ENCODE peak calls at places on chromosomes 4 and X, in ten cellular contexts. One of them, this sample, is unnamed.

GRCh38 chr4:93152461-93152860 is 676.1 kb upstream of the ATOH1 start:
- DNase-seq in A549: no peak
- DNase-seq in activated CD8-positive, alpha-beta memory T cell treated with anti-CD3 and anti-CD28 coated beads, Interleukin-2, amount 10 ng/mL, durations not matched to agents 7 days and 5 days: no peak
- DNase-seq in islet precursor cell: no peak
- DNase-seq in Kasumi-1: no peak
- DNase-seq in PC-3: no peak
- DNase-seq in activated CD4-positive, CD25-positive, alpha-beta regulatory T cell treated with anti-CD3 and anti-CD28 coated beads, Interleukin-2, amount 50 U/mL, for 16 hours: no peak
- DNase-seq in AG09319: no peak
- DNase-seq in CD8-positive, alpha-beta T cell: no peak
- DNase-seq in ecto neural progenitor cell: no peak
- DNase-seq in this sample: no peak

GRCh38 chr4:7160951-7161440 is 31.3 kb upstream of the SORCS2 start:
- DNase-seq in ecto neural progenitor cell: peak; percentile 50
- DNase-seq in islet precursor cell: peak; percentile 30
- DNase-seq in Kasumi-1: no peak
- DNase-seq in CD8-positive, alpha-beta T cell: no peak
- DNase-seq in activated CD8-positive, alpha-beta memory T cell treated with anti-CD3 and anti-CD28 coated beads, Interleukin-2, amount 10 ng/mL, durations not matched to agents 7 days and 5 days: no peak
- DNase-seq in AG09319: no peak
- DNase-seq in PC-3: no peak
- DNase-seq in A549: no peak
- DNase-seq in activated CD4-positive, CD25-positive, alpha-beta regulatory T cell treated with anti-CD3 and anti-CD28 coated beads, Interleukin-2, amount 50 U/mL, for 16 hours: no peak
- DNase-seq in this sample: no peak

GRCh38 chr4:134470544-134470943 is 269.0 kb upstream of the PABPC4L start:
- DNase-seq in activated CD4-positive, CD25-positive, alpha-beta regulatory T cell treated with anti-CD3 and anti-CD28 coated beads, Interleukin-2, amount 50 U/mL, for 16 hours: no peak
- DNase-seq in A549: no peak
- DNase-seq in AG09319: no peak
- DNase-seq in activated CD8-positive, alpha-beta memory T cell treated with anti-CD3 and anti-CD28 coated beads, Interleukin-2, amount 10 ng/mL, durations not matched to agents 7 days and 5 days: no peak
- DNase-seq in islet precursor cell: no peak
- DNase-seq in Kasumi-1: no peak
- DNase-seq in PC-3: peak; percentile 34
- DNase-seq in ecto neural progenitor cell: no peak
- DNase-seq in CD8-positive, alpha-beta T cell: no peak
- DNase-seq in this sample: peak; percentile 55

GRCh38 chr4:77697860-77698599 is 92.4 kb downstream of the CXCL13 start:
- DNase-seq in islet precursor cell: peak; percentile 61
- DNase-seq in Kasumi-1: peak; percentile 59
- DNase-seq in ecto neural progenitor cell: no peak
- DNase-seq in CD8-positive, alpha-beta T cell: no peak
- DNase-seq in activated CD4-positive, CD25-positive, alpha-beta regulatory T cell treated with anti-CD3 and anti-CD28 coated beads, Interleukin-2, amount 50 U/mL, for 16 hours: no peak
- DNase-seq in PC-3: peak; percentile 72
- DNase-seq in A549: peak; percentile 65
- DNase-seq in AG09319: no peak
- DNase-seq in activated CD8-positive, alpha-beta memory T cell treated with anti-CD3 and anti-CD28 coated beads, Interleukin-2, amount 10 ng/mL, durations not matched to agents 7 days and 5 days: no peak
- DNase-seq in this sample: peak; percentile 87

GRCh38 chr4:105569014-105569850 is 16.8 kb downstream of the ARHGEF38 start:
- DNase-seq in ecto neural progenitor cell: no peak
- DNase-seq in islet precursor cell: no peak
- DNase-seq in A549: no peak
- DNase-seq in CD8-positive, alpha-beta T cell: no peak
- DNase-seq in activated CD8-positive, alpha-beta memory T cell treated with anti-CD3 and anti-CD28 coated beads, Interleukin-2, amount 10 ng/mL, durations not matched to agents 7 days and 5 days: no peak
- DNase-seq in PC-3: peak; percentile 77
- DNase-seq in activated CD4-positive, CD25-positive, alpha-beta regulatory T cell treated with anti-CD3 and anti-CD28 coated beads, Interleukin-2, amount 50 U/mL, for 16 hours: no peak
- DNase-seq in AG09319: no peak
- DNase-seq in Kasumi-1: no peak
- DNase-seq in this sample: peak; percentile 85

GRCh38 chrX:3712870-3713224 is 602 bp downstream of the PRKX start:
- DNase-seq in activated CD8-positive, alpha-beta memory T cell treated with anti-CD3 and anti-CD28 coated beads, Interleukin-2, amount 10 ng/mL, durations not matched to agents 7 days and 5 days: no peak
- DNase-seq in islet precursor cell: peak; percentile 59
- DNase-seq in A549: no peak
- DNase-seq in AG09319: no peak
- DNase-seq in Kasumi-1: no peak
- DNase-seq in PC-3: peak; percentile 1
- DNase-seq in ecto neural progenitor cell: no peak
- DNase-seq in activated CD4-positive, CD25-positive, alpha-beta regulatory T cell treated with anti-CD3 and anti-CD28 coated beads, Interleukin-2, amount 50 U/mL, for 16 hours: no peak
- DNase-seq in CD8-positive, alpha-beta T cell: no peak
- DNase-seq in this sample: no peak

GRCh38 chr4:185552254-185552653 is 16.9 kb upstream of the PDLIM3 start:
- DNase-seq in ecto neural progenitor cell: no peak
- DNase-seq in CD8-positive, alpha-beta T cell: no peak
- DNase-seq in AG09319: no peak
- DNase-seq in islet precursor cell: no peak
- DNase-seq in Kasumi-1: no peak
- DNase-seq in PC-3: no peak
- DNase-seq in activated CD4-positive, CD25-positive, alpha-beta regulatory T cell treated with anti-CD3 and anti-CD28 coated beads, Interleukin-2, amount 50 U/mL, for 16 hours: no peak
- DNase-seq in activated CD8-positive, alpha-beta memory T cell treated with anti-CD3 and anti-CD28 coated beads, Interleukin-2, amount 10 ng/mL, durations not matched to agents 7 days and 5 days: no peak
- DNase-seq in A549: no peak
- DNase-seq in this sample: no peak

GRCh38 chr4:77613267-77613666 is 7.6 kb downstream of the CXCL13 start:
- DNase-seq in activated CD8-positive, alpha-beta memory T cell treated with anti-CD3 and anti-CD28 coated beads, Interleukin-2, amount 10 ng/mL, durations not matched to agents 7 days and 5 days: no peak
- DNase-seq in PC-3: no peak
- DNase-seq in ecto neural progenitor cell: no peak
- DNase-seq in CD8-positive, alpha-beta T cell: no peak
- DNase-seq in islet precursor cell: no peak
- DNase-seq in A549: no peak
- DNase-seq in Kasumi-1: no peak
- DNase-seq in AG09319: no peak
- DNase-seq in activated CD4-positive, CD25-positive, alpha-beta regulatory T cell treated with anti-CD3 and anti-CD28 coated beads, Interleukin-2, amount 50 U/mL, for 16 hours: no peak
- DNase-seq in this sample: no peak

GRCh38 chrX:66163849-66164401 is at the start of gene HEPH:
- DNase-seq in islet precursor cell: peak; percentile 67
- DNase-seq in CD8-positive, alpha-beta T cell: no peak
- DNase-seq in Kasumi-1: no peak
- DNase-seq in PC-3: no peak
- DNase-seq in activated CD8-positive, alpha-beta memory T cell treated with anti-CD3 and anti-CD28 coated beads, Interleukin-2, amount 10 ng/mL, durations not matched to agents 7 days and 5 days: no peak
- DNase-seq in activated CD4-positive, CD25-positive, alpha-beta regulatory T cell treated with anti-CD3 and anti-CD28 coated beads, Interleukin-2, amount 50 U/mL, for 16 hours: no peak
- DNase-seq in AG09319: no peak
- DNase-seq in A549: no peak
- DNase-seq in ecto neural progenitor cell: peak; percentile 49
- DNase-seq in this sample: no peak

GRCh38 chr4:128249787-128250668 is 37.6 kb downstream of the PGRMC2 start:
- DNase-seq in CD8-positive, alpha-beta T cell: no peak
- DNase-seq in islet precursor cell: no peak
- DNase-seq in PC-3: peak; percentile 22
- DNase-seq in AG09319: no peak
- DNase-seq in A549: peak; percentile 20
- DNase-seq in ecto neural progenitor cell: no peak
- DNase-seq in Kasumi-1: no peak
- DNase-seq in activated CD4-positive, CD25-positive, alpha-beta regulatory T cell treated with anti-CD3 and anti-CD28 coated beads, Interleukin-2, amount 50 U/mL, for 16 hours: no peak
- DNase-seq in activated CD8-positive, alpha-beta memory T cell treated with anti-CD3 and anti-CD28 coated beads, Interleukin-2, amount 10 ng/mL, durations not matched to agents 7 days and 5 days: no peak
- DNase-seq in this sample: no peak

GRCh38 chr4:7124643-7125442 is 57.0 kb upstream of the GRPEL1 start:
- DNase-seq in islet precursor cell: no peak
- DNase-seq in CD8-positive, alpha-beta T cell: no peak
- DNase-seq in Kasumi-1: no peak
- DNase-seq in A549: peak; percentile 30
- DNase-seq in activated CD4-positive, CD25-positive, alpha-beta regulatory T cell treated with anti-CD3 and anti-CD28 coated beads, Interleukin-2, amount 50 U/mL, for 16 hours: no peak
- DNase-seq in ecto neural progenitor cell: no peak
- DNase-seq in AG09319: peak; percentile 80
- DNase-seq in PC-3: peak; percentile 84
- DNase-seq in activated CD8-positive, alpha-beta memory T cell treated with anti-CD3 and anti-CD28 coated beads, Interleukin-2, amount 10 ng/mL, durations not matched to agents 7 days and 5 days: no peak
- DNase-seq in this sample: peak; percentile 96

GRCh38 chr4:41880022-41880837 is 55.0 kb upstream of the TMEM33 start:
- DNase-seq in A549: no peak
- DNase-seq in Kasumi-1: no peak
- DNase-seq in activated CD8-positive, alpha-beta memory T cell treated with anti-CD3 and anti-CD28 coated beads, Interleukin-2, amount 10 ng/mL, durations not matched to agents 7 days and 5 days: no peak
- DNase-seq in activated CD4-positive, CD25-positive, alpha-beta regulatory T cell treated with anti-CD3 and anti-CD28 coated beads, Interleukin-2, amount 50 U/mL, for 16 hours: no peak
- DNase-seq in islet precursor cell: peak; percentile 59
- DNase-seq in ecto neural progenitor cell: peak; percentile 54
- DNase-seq in PC-3: no peak
- DNase-seq in CD8-positive, alpha-beta T cell: no peak
- DNase-seq in AG09319: no peak
- DNase-seq in this sample: no peak

GRCh38 chr4:33831667-33832066 is 2412.6 kb downstream of the ARAP2 start:
- DNase-seq in AG09319: no peak
- DNase-seq in PC-3: peak; percentile 6
- DNase-seq in CD8-positive, alpha-beta T cell: no peak
- DNase-seq in activated CD8-positive, alpha-beta memory T cell treated with anti-CD3 and anti-CD28 coated beads, Interleukin-2, amount 10 ng/mL, durations not matched to agents 7 days and 5 days: no peak
- DNase-seq in A549: no peak
- DNase-seq in activated CD4-positive, CD25-positive, alpha-beta regulatory T cell treated with anti-CD3 and anti-CD28 coated beads, Interleukin-2, amount 50 U/mL, for 16 hours: no peak
- DNase-seq in Kasumi-1: no peak
- DNase-seq in ecto neural progenitor cell: no peak
- DNase-seq in islet precursor cell: no peak
- DNase-seq in this sample: no peak

GRCh38 chrX:103614999-103615398 is 7.2 kb downstream of the TCEAL3 start:
- DNase-seq in ecto neural progenitor cell: no peak
- DNase-seq in PC-3: peak; percentile 90
- DNase-seq in A549: no peak
- DNase-seq in islet precursor cell: no peak
- DNase-seq in Kasumi-1: no peak
- DNase-seq in CD8-positive, alpha-beta T cell: no peak
- DNase-seq in AG09319: no peak
- DNase-seq in activated CD4-positive, CD25-positive, alpha-beta regulatory T cell treated with anti-CD3 and anti-CD28 coated beads, Interleukin-2, amount 50 U/mL, for 16 hours: no peak
- DNase-seq in activated CD8-positive, alpha-beta memory T cell treated with anti-CD3 and anti-CD28 coated beads, Interleukin-2, amount 10 ng/mL, durations not matched to agents 7 days and 5 days: no peak
- DNase-seq in this sample: no peak